ENCODE peak calls at places on chromosomes 16 and 17, in seven cellular contexts. One of them, this sample, is unnamed. For H3K4me1, the result is how much of the 10 kb centered on the place peaks cover.

GRCh38 chr16:28845173-28846079 is 722 bp downstream of the TUFM start:
- DNase-seq in K562: peak
- DNase-seq in prostate gland: no peak
- DNase-seq in HCT116: peak
- DNase-seq in tibial nerve: no peak
- DNase-seq in endothelial cell of umbilical vein: peak
- DNase-seq in A549: peak
- DNase-seq in this sample: peak

GRCh38 chr17:732788-733720 is 658 bp downstream of the TLCD3A start:
- DNase-seq in A549: no peak
- DNase-seq in HCT116: no peak
- DNase-seq in K562: peak
- DNase-seq in endothelial cell of umbilical vein: peak
- DNase-seq in prostate gland: peak
- DNase-seq in tibial nerve: no peak
- DNase-seq in this sample: peak

GRCh38 chr17:79294459-79295071 is 219.9 kb downstream of the ENGASE start:
- DNase-seq in tibial nerve: no peak
- DNase-seq in endothelial cell of umbilical vein: peak
- DNase-seq in A549: peak
- DNase-seq in prostate gland: peak
- DNase-seq in HCT116: no peak
- DNase-seq in K562: peak
- DNase-seq in this sample: peak

GRCh38 chr16:9258423-9259051 is 167.1 kb downstream of the HAPSTR1 start:
- DNase-seq in endothelial cell of umbilical vein: peak
- DNase-seq in A549: peak
- DNase-seq in HCT116: peak
- DNase-seq in prostate gland: peak
- DNase-seq in K562: peak
- DNase-seq in tibial nerve: no peak
- DNase-seq in this sample: peak

GRCh38 chr17:4043862-4044261 is 79.6 kb upstream of the ATP2A3 start:
- DNase-seq in HCT116: no peak
- DNase-seq in A549: no peak
- DNase-seq in tibial nerve: no peak
- DNase-seq in prostate gland: no peak
- DNase-seq in K562: no peak
- DNase-seq in endothelial cell of umbilical vein: no peak
- DNase-seq in this sample: peak

GRCh38 chr16:14602443-14602963 is 27.6 kb downstream of the PARN start:
- DNase-seq in tibial nerve: no peak
- DNase-seq in prostate gland: no peak
- DNase-seq in endothelial cell of umbilical vein: no peak
- DNase-seq in K562: no peak
- DNase-seq in HCT116: no peak
- DNase-seq in A549: no peak
- DNase-seq in this sample: no peak

GRCh38 chr17:61354895-61355294 is 44.7 kb upstream of the TBX2 start:
- DNase-seq in HCT116: no peak
- DNase-seq in tibial nerve: no peak
- DNase-seq in A549: no peak
- DNase-seq in K562: no peak
- DNase-seq in endothelial cell of umbilical vein: no peak
- DNase-seq in prostate gland: no peak
- DNase-seq in this sample: no peak

GRCh38 chr16:65414284-65414984 is 292.6 kb upstream of the CDH11 start:
- DNase-seq in HCT116: no peak
- DNase-seq in tibial nerve: no peak
- DNase-seq in K562: no peak
- DNase-seq in A549: no peak
- DNase-seq in endothelial cell of umbilical vein: peak
- DNase-seq in prostate gland: no peak
- DNase-seq in this sample: no peak

GRCh38 chr17:78844301-78845005 is 3.8 kb upstream of the USP36 start:
- DNase-seq in A549: no peak
- DNase-seq in HCT116: no peak
- DNase-seq in tibial nerve: no peak
- DNase-seq in K562: no peak
- DNase-seq in prostate gland: no peak
- DNase-seq in endothelial cell of umbilical vein: peak
- DNase-seq in this sample: no peak

GRCh38 chr16:21117567-21117966 is 33.1 kb downstream of the DNAH3 start:
- DNase-seq in prostate gland: no peak
- DNase-seq in endothelial cell of umbilical vein: no peak
- DNase-seq in HCT116: no peak
- DNase-seq in tibial nerve: no peak
- DNase-seq in A549: no peak
- DNase-seq in K562: no peak
- DNase-seq in this sample: no peak

GRCh38 chr17:43834106-43834505 is 1.2 kb upstream of the MPP3 start:
- DNase-seq in A549: peak
- DNase-seq in endothelial cell of umbilical vein: no peak
- DNase-seq in K562: peak
- DNase-seq in tibial nerve: peak
- DNase-seq in HCT116: no peak
- DNase-seq in prostate gland: no peak
- DNase-seq in this sample: peak

GRCh38 chr17:27609606-27610303 is 21.2 kb upstream of the LGALS9 start:
- DNase-seq in prostate gland: peak
- DNase-seq in K562: no peak
- DNase-seq in tibial nerve: no peak
- DNase-seq in endothelial cell of umbilical vein: peak
- DNase-seq in A549: peak
- DNase-seq in HCT116: no peak
- DNase-seq in this sample: no peak

GRCh38 chr17:80585880-80586279 is 41.2 kb downstream of the RPTOR start:
- DNase-seq in HCT116: no peak
- DNase-seq in K562: no peak
- DNase-seq in endothelial cell of umbilical vein: no peak
- DNase-seq in A549: no peak
- DNase-seq in tibial nerve: no peak
- DNase-seq in prostate gland: no peak
- DNase-seq in this sample: no peak

GRCh38 chr17:19294443-19294842 is 57.3 kb downstream of the EPN2 start:
- DNase-seq in tibial nerve: no peak
- DNase-seq in K562: no peak
- DNase-seq in A549: no peak
- DNase-seq in prostate gland: no peak
- DNase-seq in endothelial cell of umbilical vein: no peak
- DNase-seq in HCT116: no peak
- DNase-seq in this sample: no peak

GRCh38 chr17:1104222-1104621 is 75.6 kb downstream of the ABR start:
- DNase-seq in tibial nerve: no peak
- DNase-seq in prostate gland: no peak
- DNase-seq in HCT116: no peak
- DNase-seq in endothelial cell of umbilical vein: no peak
- DNase-seq in K562: no peak
- DNase-seq in A549: no peak
- DNase-seq in this sample: no peak

GRCh38 chr17:6981426-6981825 is 14.4 kb upstream of the ALOX12 start:
- DNase-seq in K562: no peak
- DNase-seq in HCT116: no peak
- DNase-seq in prostate gland: no peak
- DNase-seq in endothelial cell of umbilical vein: no peak
- DNase-seq in tibial nerve: no peak
- DNase-seq in A549: no peak
- DNase-seq in this sample: no peak

GRCh38 chr17:42118545-42118944 is 2.6 kb downstream of the KAT2A start:
- DNase-seq in K562: peak
- DNase-seq in endothelial cell of umbilical vein: peak
- DNase-seq in tibial nerve: no peak
- DNase-seq in A549: peak
- DNase-seq in HCT116: peak
- DNase-seq in prostate gland: no peak
- DNase-seq in this sample: no peak

GRCh38 chr16:48432136-48432535 is 46.9 kb upstream of the SIAH1 start:
- DNase-seq in K562: no peak
- DNase-seq in tibial nerve: no peak
- DNase-seq in endothelial cell of umbilical vein: no peak
- DNase-seq in A549: no peak
- DNase-seq in prostate gland: no peak
- DNase-seq in HCT116: no peak
- DNase-seq in this sample: no peak

GRCh38 chr16:49921791-49922456 is 66.0 kb upstream of the ZNF423 start:
- DNase-seq in endothelial cell of umbilical vein: peak
- DNase-seq in A549: peak
- DNase-seq in tibial nerve: peak
- DNase-seq in prostate gland: peak
- DNase-seq in HCT116: peak
- DNase-seq in K562: peak
- DNase-seq in this sample: peak

GRCh38 chr16:48623304-48624016 is 13.5 kb upstream of the N4BP1 start:
- DNase-seq in endothelial cell of umbilical vein: peak
- DNase-seq in A549: peak
- DNase-seq in K562: peak
- DNase-seq in tibial nerve: peak
- DNase-seq in HCT116: peak
- DNase-seq in prostate gland: peak
- DNase-seq in this sample: peak

GRCh38 chr17:45225051-45225700 is 3.5 kb downstream of the FMNL1 start:
- DNase-seq in K562: no peak
- DNase-seq in tibial nerve: no peak
- DNase-seq in A549: no peak
- DNase-seq in prostate gland: no peak
- DNase-seq in HCT116: no peak
- DNase-seq in endothelial cell of umbilical vein: no peak
- DNase-seq in this sample: no peak

GRCh38 chr16:10937068-10937859 is 5.0 kb downstream of the DEXI start:
- DNase-seq in tibial nerve: no peak
- DNase-seq in prostate gland: peak
- DNase-seq in K562: no peak
- DNase-seq in endothelial cell of umbilical vein: no peak
- DNase-seq in A549: no peak
- DNase-seq in HCT116: no peak
- DNase-seq in this sample: peak

GRCh38 chr16:10933865-10934264 is 8.4 kb downstream of the DEXI start:
- DNase-seq in K562: no peak
- DNase-seq in A549: no peak
- DNase-seq in HCT116: no peak
- DNase-seq in prostate gland: no peak
- DNase-seq in endothelial cell of umbilical vein: no peak
- DNase-seq in tibial nerve: no peak
- DNase-seq in this sample: no peak

GRCh38 chr16:10936585-10936984 is 5.7 kb downstream of the DEXI start:
- DNase-seq in HCT116: no peak
- DNase-seq in prostate gland: no peak
- DNase-seq in tibial nerve: no peak
- DNase-seq in K562: no peak
- DNase-seq in A549: no peak
- DNase-seq in endothelial cell of umbilical vein: no peak
- DNase-seq in this sample: no peak

GRCh38 chr16:10934325-10935107 is 7.8 kb downstream of the DEXI start:
- DNase-seq in endothelial cell of umbilical vein: no peak
- DNase-seq in A549: no peak
- DNase-seq in tibial nerve: no peak
- DNase-seq in HCT116: no peak
- DNase-seq in K562: no peak
- DNase-seq in prostate gland: no peak
- DNase-seq in this sample: no peak

DNA sequence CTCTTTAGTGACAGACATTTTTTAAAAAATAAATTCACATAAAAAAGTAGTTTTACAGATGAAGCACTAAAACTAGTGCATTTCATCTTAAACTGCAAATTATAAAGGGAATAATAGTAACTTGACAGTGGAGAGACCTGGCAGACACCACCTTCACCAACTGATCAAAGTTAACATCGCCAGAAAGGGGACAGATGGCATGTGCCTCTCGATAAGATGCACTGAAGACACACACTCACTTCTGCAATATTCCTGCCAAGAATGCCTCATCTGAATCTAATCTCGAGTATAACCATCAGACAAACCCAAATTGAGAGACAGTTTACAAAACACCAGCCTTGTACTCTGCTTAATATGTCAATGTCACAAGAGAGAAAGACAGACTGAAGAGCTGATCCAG is 6.8 kb downstream of the DEXI start:
- DNase-seq in tibial nerve: no peak
- DNase-seq in K562: no peak
- DNase-seq in prostate gland: no peak
- DNase-seq in HCT116: no peak
- DNase-seq in A549: no peak
- DNase-seq in endothelial cell of umbilical vein: no peak
- DNase-seq in this sample: no peak
- H3K4me1 ChIP-seq in tibial nerve: under half
- H3K4me1 ChIP-seq in K562: under half
- H3K4me1 ChIP-seq in prostate gland: under half
- H3K4me1 ChIP-seq in HCT116: under half
- H3K4me1 ChIP-seq in A549: under half
- H3K4me1 ChIP-seq in endothelial cell of umbilical vein: under half
- H3K4me1 ChIP-seq in this sample: half or more

GRCh38 chr16:67396159-67396774 is 3.0 kb upstream of the TPPP3 start:
- DNase-seq in endothelial cell of umbilical vein: peak
- DNase-seq in K562: peak
- DNase-seq in HCT116: peak
- DNase-seq in A549: peak
- DNase-seq in tibial nerve: peak
- DNase-seq in prostate gland: peak
- DNase-seq in this sample: peak
- TF ChIP-seq POLR2A in endothelial cell of umbilical vein: no peak
- TF ChIP-seq POLR2A in K562: no peak
- TF ChIP-seq POLR2A in HCT116: no peak
- TF ChIP-seq POLR2A in A549: no peak
- TF ChIP-seq POLR2A in tibial nerve: no peak
- TF ChIP-seq POLR2A in prostate gland: no peak
- TF ChIP-seq POLR2A in this sample: no peak

GRCh38 chr16:23334950-23335349 is 32.8 kb downstream of the SCNN1B start:
- DNase-seq in A549: no peak
- DNase-seq in tibial nerve: no peak
- DNase-seq in endothelial cell of umbilical vein: no peak
- DNase-seq in HCT116: no peak
- DNase-seq in prostate gland: no peak
- DNase-seq in K562: no peak
- DNase-seq in this sample: no peak
- H3K4me1 ChIP-seq in A549: under half
- H3K4me1 ChIP-seq in tibial nerve: under half
- H3K4me1 ChIP-seq in endothelial cell of umbilical vein: under half
- H3K4me1 ChIP-seq in HCT116: under half
- H3K4me1 ChIP-seq in prostate gland: under half
- H3K4me1 ChIP-seq in K562: under half
- H3K4me1 ChIP-seq in this sample: under half

GRCh38 chr17:8577868-8578267 is 52.7 kb downstream of the MYH10 start:
- DNase-seq in prostate gland: no peak
- DNase-seq in K562: no peak
- DNase-seq in A549: no peak
- DNase-seq in tibial nerve: no peak
- DNase-seq in endothelial cell of umbilical vein: no peak
- DNase-seq in HCT116: no peak
- DNase-seq in this sample: no peak

GRCh38 chr17:8581002-8581658 is 49.4 kb downstream of the MYH10 start:
- DNase-seq in HCT116: no peak
- DNase-seq in prostate gland: no peak
- DNase-seq in endothelial cell of umbilical vein: no peak
- DNase-seq in K562: no peak
- DNase-seq in A549: no peak
- DNase-seq in tibial nerve: no peak
- DNase-seq in this sample: no peak

GRCh38 chr17:8572767-8573166 is 57.8 kb downstream of the MYH10 start:
- DNase-seq in A549: no peak
- DNase-seq in endothelial cell of umbilical vein: peak
- DNase-seq in K562: no peak
- DNase-seq in HCT116: no peak
- DNase-seq in prostate gland: no peak
- DNase-seq in tibial nerve: no peak
- DNase-seq in this sample: no peak

GRCh38 chr17:8574687-8575086 is 55.8 kb downstream of the MYH10 start:
- DNase-seq in A549: no peak
- DNase-seq in K562: peak
- DNase-seq in endothelial cell of umbilical vein: no peak
- DNase-seq in HCT116: no peak
- DNase-seq in tibial nerve: no peak
- DNase-seq in prostate gland: no peak
- DNase-seq in this sample: no peak

GRCh38 chr17:8576895-8577294 is 53.6 kb downstream of the MYH10 start:
- DNase-seq in HCT116: no peak
- DNase-seq in prostate gland: no peak
- DNase-seq in A549: no peak
- DNase-seq in tibial nerve: no peak
- DNase-seq in K562: no peak
- DNase-seq in endothelial cell of umbilical vein: no peak
- DNase-seq in this sample: no peak
- TF ChIP-seq POLR2A in HCT116: no peak
- TF ChIP-seq POLR2A in prostate gland: no peak
- TF ChIP-seq POLR2A in A549: no peak
- TF ChIP-seq POLR2A in tibial nerve: no peak
- TF ChIP-seq POLR2A in K562: no peak
- TF ChIP-seq POLR2A in endothelial cell of umbilical vein: no peak
- TF ChIP-seq POLR2A in this sample: no peak